ENCODE peak calls at places on chromosomes 4 and X, in eight cellular contexts. X is caudate nucleus, D is RWPE1, O is iris pigment epithelial cell, Z is GM23248, E is astrocyte of the cerebellum, M is ELR, P is mesothelial cell of epicardium. R is an unnamed sample.

GRCh38 chr4:145933134-145933533 is 5.5 kb downstream of the ZNF827 start:
- DNase-seq in X (no peak), D (no peak), O (peak), Z (peak), E (no peak), M (peak), P (no peak), R (no peak)

GRCh38 chrX:257681-258289 is 23.4 kb upstream of the PLCXD1 start:
- DNase-seq in X (no peak), D (no peak), O (no peak), Z (no peak), E (no peak), M (no peak), P (peak), R (no peak)

GRCh38 chr4:82748176-82748575 is 50.4 kb downstream of the SCD5 start:
- DNase-seq in X (no peak), D (peak), O (no peak), Z (no peak), E (no peak), M (no peak), P (no peak), R (no peak)

GRCh38 chrX:35622021-35622420 is 176.1 kb upstream of the MAGEB16 start:
- DNase-seq in X (no peak), D (no peak), O (no peak), Z (no peak), E (no peak), M (no peak), P (no peak), R (no peak)

GRCh38 chrX:148310402-148311200 is 189.8 kb upstream of the AFF2 start:
- DNase-seq in X (no peak), D (no peak), O (no peak), Z (no peak), E (no peak), M (no peak), P (no peak), R (no peak)

GRCh38 chr4:169115897-169116254 is 105.8 kb upstream of the CBR4 start:
- DNase-seq in X (no peak), D (peak), O (peak), Z (peak), E (peak), M (peak), P (no peak), R (peak)

GRCh38 chr4:24888475-24888874 is 24.4 kb downstream of the CCDC149 start:
- DNase-seq in X (no peak), D (no peak), O (no peak), Z (no peak), E (no peak), M (no peak), P (no peak), R (no peak)

GRCh38 chrX:68847172-68847571 is 18.4 kb downstream of the EFNB1 start:
- DNase-seq in X (no peak), D (no peak), O (no peak), Z (no peak), E (no peak), M (no peak), P (no peak), R (no peak)

GRCh38 chrX:23334871-23335599 is 386 bp downstream of the PTCHD1 start:
- DNase-seq in X (no peak), D (no peak), O (no peak), Z (no peak), E (no peak), M (no peak), P (no peak), R (no peak)

GRCh38 chr4:123699823-123700822 is 303.5 kb downstream of the SPRY1 start:
- DNase-seq in X (no peak), D (peak), O (peak), Z (peak), E (peak), M (peak), P (no peak), R (no peak)

GRCh38 chr4:20684852-20685763 is 15.2 kb upstream of the PACRGL start:
- DNase-seq in X (no peak), D (peak), O (peak), Z (peak), E (peak), M (peak), P (no peak), R (no peak)

GRCh38 chr4:138243369-138243768 is 1.2 kb upstream of the SLC7A11 start:
- DNase-seq in X (no peak), D (no peak), O (no peak), Z (no peak), E (peak), M (no peak), P (no peak), R (peak)

GRCh38 chrX:1444896-1445480 is 7.7 kb downstream of the ASMTL start:
- DNase-seq in X (no peak), D (no peak), O (no peak), Z (no peak), E (no peak), M (no peak), P (no peak), R (no peak)

GRCh38 chr4:161555689-161556660 is 607.8 kb downstream of the FSTL5 start:
- DNase-seq in X (no peak), D (peak), O (peak), Z (peak), E (peak), M (peak), P (no peak), R (no peak)

GRCh38 chr4:83516042-83516772 is 19.7 kb upstream of the GPAT3 start:
- DNase-seq in X (no peak), D (no peak), O (peak), Z (peak), E (peak), M (peak), P (no peak), R (no peak)

GRCh38 chrX:109352121-109352556 is 129.7 kb downstream of the GUCY2F start:
- DNase-seq in X (no peak), D (no peak), O (peak), Z (peak), E (no peak), M (no peak), P (no peak), R (no peak)

GRCh38 chrX:101229155-101229554 is 9.6 kb downstream of the DRP2 start:
- DNase-seq in X (no peak), D (no peak), O (peak), Z (peak), E (peak), M (peak), P (no peak), R (no peak)

GRCh38 chr4:156298230-156298629 is 344.6 kb upstream of the CTSO start:
- DNase-seq in X (no peak), D (no peak), O (peak), Z (peak), E (peak), M (peak), P (no peak), R (no peak)